ENCODE peak calls at places on chromosomes 11 and 22, in four cellular contexts. One of them, this sample, is unnamed.

GRCh38 chr11:20042025-20042639 is 118.1 kb downstream of the DBX1 start:
- DNase-seq in OCI-LY7: no peak
- DNase-seq in GM23338: no peak
- DNase-seq in CD4-positive, alpha-beta memory T cell: no peak
- DNase-seq in this sample: no peak

GRCh38 chr11:8805256-8805655 is 105.7 kb upstream of the AKIP1 start:
- DNase-seq in CD4-positive, alpha-beta memory T cell: no peak
- DNase-seq in OCI-LY7: no peak
- DNase-seq in GM23338: no peak
- DNase-seq in this sample: no peak

GRCh38 chr11:40787243-40787642 is 672.2 kb downstream of the LRRC4C start:
- DNase-seq in GM23338: peak; percentile 37
- DNase-seq in OCI-LY7: no peak
- DNase-seq in CD4-positive, alpha-beta memory T cell: no peak
- DNase-seq in this sample: no peak

GRCh38 chr11:70078095-70078795 is at the start of gene ANO1:
- DNase-seq in OCI-LY7: no peak
- DNase-seq in CD4-positive, alpha-beta memory T cell: no peak
- DNase-seq in GM23338: peak; percentile 57
- DNase-seq in this sample: no peak

GRCh38 chr22:32308191-32308590 is 49.5 kb upstream of the RFPL3 start:
- DNase-seq in CD4-positive, alpha-beta memory T cell: no peak
- DNase-seq in OCI-LY7: no peak
- DNase-seq in GM23338: no peak
- DNase-seq in this sample: no peak

GRCh38 chr11:8262552-8263108 is 1.0 kb downstream of the LMO1 start:
- DNase-seq in CD4-positive, alpha-beta memory T cell: no peak
- DNase-seq in OCI-LY7: no peak
- DNase-seq in GM23338: peak; percentile 83
- DNase-seq in this sample: peak; percentile 27

GRCh38 chr11:74754507-74755255 is 6.0 kb downstream of the RNF169 start:
- DNase-seq in OCI-LY7: no peak
- DNase-seq in CD4-positive, alpha-beta memory T cell: no peak
- DNase-seq in GM23338: no peak
- DNase-seq in this sample: no peak

GRCh38 chr11:128894685-128895084 is 3.5 kb downstream of the KCNJ5 start:
- DNase-seq in GM23338: no peak
- DNase-seq in OCI-LY7: no peak
- DNase-seq in CD4-positive, alpha-beta memory T cell: no peak
- DNase-seq in this sample: no peak

GRCh38 chr22:31876156-31877035 is 67.9 kb upstream of the YWHAH start:
- DNase-seq in OCI-LY7: no peak
- DNase-seq in GM23338: no peak
- DNase-seq in CD4-positive, alpha-beta memory T cell: no peak
- DNase-seq in this sample: no peak

GRCh38 chr22:17198188-17199130 is 20.8 kb downstream of the ADA2 start:
- DNase-seq in CD4-positive, alpha-beta memory T cell: no peak
- DNase-seq in OCI-LY7: no peak
- DNase-seq in GM23338: peak; percentile 98
- DNase-seq in this sample: no peak

GRCh38 chr11:71255323-71255722 is 2.9 kb upstream of the SHANK2 start:
- DNase-seq in CD4-positive, alpha-beta memory T cell: no peak
- DNase-seq in GM23338: peak; percentile 51
- DNase-seq in OCI-LY7: no peak
- DNase-seq in this sample: no peak

GRCh38 chr11:76621466-76621865 is 49.1 kb downstream of the LRRC32 start:
- DNase-seq in OCI-LY7: no peak
- DNase-seq in CD4-positive, alpha-beta memory T cell: no peak
- DNase-seq in GM23338: no peak
- DNase-seq in this sample: no peak

GRCh38 chr11:44497995-44498394 is 67.5 kb upstream of the CD82 start:
- DNase-seq in CD4-positive, alpha-beta memory T cell: no peak
- DNase-seq in OCI-LY7: no peak
- DNase-seq in GM23338: no peak
- DNase-seq in this sample: no peak

GRCh38 chr22:22166941-22167713 is 77.5 kb upstream of the VPREB1 start:
- DNase-seq in OCI-LY7: peak; percentile 68
- DNase-seq in GM23338: no peak
- DNase-seq in CD4-positive, alpha-beta memory T cell: no peak
- DNase-seq in this sample: no peak

GRCh38 chr22:47121791-47122190 is 359.3 kb downstream of the TBC1D22A start:
- DNase-seq in GM23338: no peak
- DNase-seq in OCI-LY7: no peak
- DNase-seq in CD4-positive, alpha-beta memory T cell: no peak
- DNase-seq in this sample: no peak

GRCh38 chr11:109000531-109000930 is 335.7 kb downstream of the DDX10 start:
- DNase-seq in GM23338: no peak
- DNase-seq in CD4-positive, alpha-beta memory T cell: no peak
- DNase-seq in OCI-LY7: no peak
- DNase-seq in this sample: no peak

GRCh38 chr22:20606041-20606783 is 98.8 kb downstream of the MED15 start:
- DNase-seq in OCI-LY7: peak; percentile 78
- DNase-seq in GM23338: peak; percentile 97
- DNase-seq in CD4-positive, alpha-beta memory T cell: peak; percentile 73
- DNase-seq in this sample: peak; percentile 41

GRCh38 chr11:128686045-128686741 is 7.7 kb upstream of the FLI1 start:
- DNase-seq in GM23338: peak; percentile 74
- DNase-seq in OCI-LY7: no peak
- DNase-seq in CD4-positive, alpha-beta memory T cell: no peak
- DNase-seq in this sample: no peak

DNA sequence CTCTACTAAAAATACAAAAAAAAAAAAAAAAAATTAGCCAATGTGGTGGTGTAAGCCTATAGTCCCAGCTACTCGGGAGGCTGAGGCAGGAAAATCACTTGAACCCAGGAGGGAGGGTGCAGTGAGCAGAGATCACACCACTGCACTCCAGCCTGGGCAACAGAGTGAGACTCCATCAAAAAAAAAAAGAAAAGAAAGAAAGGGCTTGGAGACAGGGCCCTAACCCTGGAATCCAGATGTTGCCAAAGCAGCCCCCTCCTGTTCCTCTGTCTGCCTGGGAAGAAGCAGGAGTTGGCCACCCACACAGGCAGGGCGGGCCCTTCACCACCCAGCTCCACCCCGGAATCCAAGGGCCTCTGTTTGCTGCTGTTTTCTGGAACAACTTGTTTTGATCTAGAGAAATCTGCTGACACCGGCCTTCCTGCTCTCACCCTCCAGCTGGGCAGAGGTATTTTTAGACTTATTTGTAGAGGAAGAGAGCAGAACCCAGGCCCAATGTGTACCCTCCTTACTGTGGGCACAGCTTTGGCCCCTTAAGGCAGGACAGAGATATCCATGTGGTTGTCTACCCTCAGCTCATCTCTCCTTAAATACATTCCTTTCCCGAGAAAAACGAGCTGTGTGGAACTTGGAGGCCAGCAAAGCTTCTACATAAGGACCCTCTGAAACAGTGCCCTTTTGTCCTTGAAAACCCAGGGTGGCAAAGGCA is 2.7 kb upstream of the NEAT1 start:
- DNase-seq in CD4-positive, alpha-beta memory T cell: peak; percentile 80
- DNase-seq in OCI-LY7: peak; percentile 75
- DNase-seq in GM23338: peak; percentile 79
- DNase-seq in this sample: peak; percentile 93
- H3K4me1 ChIP-seq in CD4-positive, alpha-beta memory T cell: peaks cover 57% of the 10 kb centered on the region
- H3K4me1 ChIP-seq in OCI-LY7: peaks cover 67% of the 10 kb centered on the region
- H3K4me1 ChIP-seq in GM23338: peaks cover 77% of the 10 kb centered on the region
- H3K4me1 ChIP-seq in this sample: peaks cover 73% of the 10 kb centered on the region

DNA sequence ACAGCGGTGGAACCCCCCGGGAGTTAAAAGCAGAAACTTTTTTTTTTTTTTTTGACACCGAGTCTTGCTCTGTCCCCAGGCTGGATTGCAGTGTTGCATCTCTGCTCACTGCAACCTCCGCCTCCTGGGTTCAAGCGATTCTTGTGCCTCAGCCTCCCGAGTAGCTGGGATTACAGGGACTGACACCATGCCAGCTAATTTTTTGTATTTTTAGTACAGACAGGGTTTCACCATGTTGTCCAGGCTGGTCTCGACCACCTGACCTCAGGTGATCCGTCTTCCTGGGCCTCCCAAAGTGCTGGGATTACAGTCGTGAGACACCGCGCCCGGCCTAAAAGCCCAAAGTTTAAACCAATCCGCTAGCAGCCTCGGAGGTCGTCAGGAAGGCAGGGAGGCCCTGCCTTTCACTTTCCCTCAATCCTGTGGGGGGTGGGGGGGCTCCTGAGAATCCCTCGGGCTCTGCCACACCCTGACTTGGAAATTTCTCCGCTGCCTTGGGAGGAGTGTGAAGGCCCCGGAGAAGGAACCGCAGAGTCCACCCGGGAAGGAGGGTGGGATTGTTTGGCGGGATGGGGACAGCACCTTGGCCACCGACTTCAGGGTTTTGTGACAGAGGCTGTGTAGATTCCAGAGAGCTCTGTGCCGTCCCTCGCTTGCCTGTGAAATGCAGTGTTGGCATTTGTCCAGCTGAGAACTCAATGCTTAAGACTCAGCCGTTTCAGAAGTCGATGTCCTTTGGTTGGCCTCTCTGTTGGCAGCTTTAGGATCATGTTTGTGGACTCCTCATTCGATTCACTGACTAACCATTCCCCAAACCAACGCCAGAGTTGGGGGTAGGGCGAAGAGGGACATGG is 1.0 kb downstream of the ARHGAP8 start:
- DNase-seq in OCI-LY7: no peak
- DNase-seq in GM23338: peak; percentile 54
- DNase-seq in CD4-positive, alpha-beta memory T cell: no peak
- DNase-seq in this sample: no peak
- H3K4me1 ChIP-seq in OCI-LY7: no peaks in the 10 kb centered on the region
- H3K4me1 ChIP-seq in GM23338: peaks cover 35% of the 10 kb centered on the region
- H3K4me1 ChIP-seq in CD4-positive, alpha-beta memory T cell: peaks cover 7% of the 10 kb centered on the region
- H3K4me1 ChIP-seq in this sample: peaks cover 6% of the 10 kb centered on the region

GRCh38 chr22:39520054-39520873 is at the start of gene ATF4:
- DNase-seq in CD4-positive, alpha-beta memory T cell: peak; percentile 98
- DNase-seq in OCI-LY7: peak; percentile 99
- DNase-seq in GM23338: peak; percentile 100
- DNase-seq in this sample: peak; percentile 94

GRCh38 chr22:39524089-39524752 is 3.9 kb downstream of the ATF4 start:
- DNase-seq in CD4-positive, alpha-beta memory T cell: no peak
- DNase-seq in GM23338: no peak
- DNase-seq in OCI-LY7: peak; percentile 37
- DNase-seq in this sample: no peak

GRCh38 chr22:39520874-39521857 is 804 bp downstream of the ATF4 start:
- DNase-seq in GM23338: peak; percentile 76
- DNase-seq in CD4-positive, alpha-beta memory T cell: peak; percentile 68
- DNase-seq in OCI-LY7: peak; percentile 78
- DNase-seq in this sample: peak; percentile 57

GRCh38 chr22:39524753-39525657 is 4.6 kb downstream of the ATF4 start:
- DNase-seq in CD4-positive, alpha-beta memory T cell: no peak
- DNase-seq in GM23338: no peak
- DNase-seq in OCI-LY7: peak; percentile 28
- DNase-seq in this sample: no peak

GRCh38 chr22:39522567-39523300 is 2.4 kb downstream of the ATF4 start:
- DNase-seq in GM23338: no peak
- DNase-seq in OCI-LY7: peak; percentile 44
- DNase-seq in CD4-positive, alpha-beta memory T cell: peak; percentile 43
- DNase-seq in this sample: no peak
- H3K4me1 ChIP-seq in GM23338: peaks cover 28% of the 10 kb centered on the region
- H3K4me1 ChIP-seq in OCI-LY7: peaks cover 70% of the 10 kb centered on the region
- H3K4me1 ChIP-seq in CD4-positive, alpha-beta memory T cell: peaks cover 66% of the 10 kb centered on the region
- H3K4me1 ChIP-seq in this sample: peaks cover 62% of the 10 kb centered on the region

DNA sequence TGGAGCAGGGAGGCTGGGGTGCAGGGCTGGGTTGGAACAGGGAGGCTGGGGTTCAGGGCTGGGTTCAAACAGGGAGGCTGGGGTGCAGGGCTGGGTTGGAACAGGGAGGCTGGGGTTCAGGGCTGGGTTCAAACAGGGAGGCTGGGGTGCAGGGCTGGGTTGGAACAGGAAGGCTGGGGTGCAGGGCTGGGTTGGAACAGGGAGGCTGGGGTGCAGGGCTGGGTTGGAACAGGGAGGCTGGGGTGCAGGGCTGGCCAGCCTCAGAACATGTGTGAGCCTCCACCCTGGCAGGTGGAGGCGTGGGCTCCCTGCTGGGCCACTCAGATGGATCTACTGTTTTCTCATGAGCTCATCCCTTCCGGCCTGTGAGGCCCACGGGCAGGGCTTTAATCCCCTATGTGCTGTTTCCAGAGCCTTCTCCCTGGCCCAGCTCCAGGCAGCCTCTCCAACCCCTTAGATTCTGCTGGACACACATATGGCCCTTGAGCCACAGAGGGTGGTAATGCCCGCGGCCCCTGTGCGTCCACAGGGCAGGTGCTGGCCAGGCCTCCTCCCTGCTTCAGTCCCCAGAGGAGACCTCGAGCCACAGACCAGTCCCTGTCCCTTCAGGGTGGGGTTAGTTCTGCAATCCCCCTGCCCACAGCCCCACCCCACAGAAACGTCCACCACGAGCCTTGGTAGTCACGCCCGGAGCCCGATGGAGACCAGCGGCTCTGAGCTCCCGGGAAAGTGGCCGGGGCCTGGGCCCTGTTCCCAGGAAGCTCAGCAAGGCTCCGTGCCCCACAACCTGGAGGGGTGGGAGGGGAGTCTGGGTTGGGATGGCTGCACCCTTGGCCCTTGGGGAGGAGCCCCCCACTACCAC is 197.9 kb downstream of the BRD1 start:
- DNase-seq in CD4-positive, alpha-beta memory T cell: no peak
- DNase-seq in GM23338: no peak
- DNase-seq in OCI-LY7: no peak
- DNase-seq in this sample: no peak
- H3K4me1 ChIP-seq in CD4-positive, alpha-beta memory T cell: no peaks in the 10 kb centered on the region
- H3K4me1 ChIP-seq in GM23338: no peaks in the 10 kb centered on the region
- H3K4me1 ChIP-seq in OCI-LY7: no peaks in the 10 kb centered on the region
- H3K4me1 ChIP-seq in this sample: no peaks in the 10 kb centered on the region

DNA sequence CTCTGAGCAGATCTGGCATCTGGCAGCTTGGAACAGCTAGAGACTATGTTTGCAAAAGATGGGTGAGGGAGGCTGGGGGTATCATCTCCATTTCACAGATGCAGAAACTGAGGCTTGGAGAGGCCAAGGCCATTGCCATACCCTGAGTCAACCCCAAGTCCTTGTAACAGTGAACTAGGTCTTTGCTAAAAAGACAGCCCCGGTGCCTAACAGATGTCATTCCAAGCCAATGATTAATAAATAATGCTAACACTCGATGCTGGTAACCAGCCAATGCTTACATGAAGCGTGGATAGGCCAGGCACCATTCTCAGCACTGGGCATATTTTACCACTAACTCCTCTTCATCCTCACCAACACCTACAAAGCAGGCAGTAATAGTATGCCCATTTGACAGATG is 164.0 kb downstream of the MN1 start:
- DNase-seq in GM23338: no peak
- DNase-seq in OCI-LY7: no peak
- DNase-seq in CD4-positive, alpha-beta memory T cell: no peak
- DNase-seq in this sample: no peak
- H3K4me1 ChIP-seq in GM23338: peaks cover 33% of the 10 kb centered on the region
- H3K4me1 ChIP-seq in OCI-LY7: no peaks in the 10 kb centered on the region
- H3K4me1 ChIP-seq in CD4-positive, alpha-beta memory T cell: no peaks in the 10 kb centered on the region
- H3K4me1 ChIP-seq in this sample: no peaks in the 10 kb centered on the region